ENCODE peak calls at places on chromosomes 11 and 22, in four cellular contexts. One of them, this sample, is unnamed.
A peak's percentile ranks its signal among the peaks of the same experiment; 100 is the strongest.

GRCh38 chr11:87454246-87454645 is 416.5 kb downstream of the TMEM135 start:
- DNase-seq in AG08395: no peak
- DNase-seq in NCI-H2029 treated with DMSO at 0.1 percent for 48 hours: no peak
- DNase-seq in NCI-H446: no peak
- DNase-seq in this sample: no peak

GRCh38 chr22:49855491-49855911 is 1.9 kb downstream of the ZBED4 start:
- DNase-seq in AG08395: no peak
- DNase-seq in NCI-H2029 treated with DMSO at 0.1 percent for 48 hours: no peak
- DNase-seq in NCI-H446: no peak
- DNase-seq in this sample: no peak

GRCh38 chr11:66641834-66642233 is 3.3 kb downstream of the RBM4 start:
- DNase-seq in AG08395: no peak
- DNase-seq in NCI-H2029 treated with DMSO at 0.1 percent for 48 hours: no peak
- DNase-seq in NCI-H446: no peak
- DNase-seq in this sample: peak; percentile 48

GRCh38 chr11:46916669-46917108 is 1.7 kb downstream of the LRP4 start:
- DNase-seq in AG08395: peak; percentile 84
- DNase-seq in NCI-H2029 treated with DMSO at 0.1 percent for 48 hours: no peak
- DNase-seq in NCI-H446: no peak
- DNase-seq in this sample: peak; percentile 48

GRCh38 chr11:94788396-94788795 is 20.2 kb downstream of the AMOTL1 start:
- DNase-seq in AG08395: peak; percentile 33
- DNase-seq in NCI-H2029 treated with DMSO at 0.1 percent for 48 hours: no peak
- DNase-seq in NCI-H446: no peak
- DNase-seq in this sample: no peak

GRCh38 chr11:44016546-44017442 is 31.0 kb upstream of the ACCSL start:
- DNase-seq in AG08395: peak; percentile 46
- DNase-seq in NCI-H2029 treated with DMSO at 0.1 percent for 48 hours: no peak
- DNase-seq in NCI-H446: no peak
- DNase-seq in this sample: no peak

GRCh38 chr11:75355051-75355450 is 3.6 kb upstream of the ARRB1 start:
- DNase-seq in AG08395: no peak
- DNase-seq in NCI-H2029 treated with DMSO at 0.1 percent for 48 hours: no peak
- DNase-seq in NCI-H446: no peak
- DNase-seq in this sample: no peak

GRCh38 chr11:88555018-88555828 is 217.7 kb upstream of the CTSC start:
- DNase-seq in AG08395: peak; percentile 86
- DNase-seq in NCI-H2029 treated with DMSO at 0.1 percent for 48 hours: no peak
- DNase-seq in NCI-H446: no peak
- DNase-seq in this sample: no peak

GRCh38 chr11:66723693-66724092 is 5.3 kb downstream of the SPTBN2 start:
- DNase-seq in AG08395: no peak
- DNase-seq in NCI-H2029 treated with DMSO at 0.1 percent for 48 hours: no peak
- DNase-seq in NCI-H446: no peak
- DNase-seq in this sample: no peak

GRCh38 chr22:28799125-28799833 is 1.1 kb downstream of the XBP1 start:
- DNase-seq in AG08395: peak; percentile 81
- DNase-seq in NCI-H2029 treated with DMSO at 0.1 percent for 48 hours: no peak
- DNase-seq in NCI-H446: peak; percentile 14
- DNase-seq in this sample: peak; percentile 40

GRCh38 chr11:63901660-63902059 is 15.3 kb downstream of the RCOR2 start:
- DNase-seq in AG08395: no peak
- DNase-seq in NCI-H2029 treated with DMSO at 0.1 percent for 48 hours: no peak
- DNase-seq in NCI-H446: no peak
- DNase-seq in this sample: no peak

GRCh38 chr11:64285885-64286800 is 495 bp downstream of the GPR137 start:
- DNase-seq in AG08395: no peak
- DNase-seq in NCI-H2029 treated with DMSO at 0.1 percent for 48 hours: peak; percentile 5
- DNase-seq in NCI-H446: no peak
- DNase-seq in this sample: peak; percentile 15

GRCh38 chr11:129067454-129067853 is 124.7 kb downstream of the ARHGAP32 start:
- DNase-seq in AG08395: no peak
- DNase-seq in NCI-H2029 treated with DMSO at 0.1 percent for 48 hours: no peak
- DNase-seq in NCI-H446: no peak
- DNase-seq in this sample: no peak

GRCh38 chr11:128021304-128022006 is 565.9 kb downstream of the ETS1 start:
- DNase-seq in AG08395: peak; percentile 35
- DNase-seq in NCI-H2029 treated with DMSO at 0.1 percent for 48 hours: no peak
- DNase-seq in NCI-H446: no peak
- DNase-seq in this sample: peak; percentile 22

GRCh38 chr22:45208993-45209838 is 31.5 kb downstream of the KIAA0930 start:
- DNase-seq in AG08395: peak; percentile 72
- DNase-seq in NCI-H2029 treated with DMSO at 0.1 percent for 48 hours: no peak
- DNase-seq in NCI-H446: no peak
- DNase-seq in this sample: no peak

GRCh38 chr11:116224154-116224888 is 548.5 kb downstream of the BUD13 start:
- DNase-seq in AG08395: peak; percentile 49
- DNase-seq in NCI-H2029 treated with DMSO at 0.1 percent for 48 hours: peak; percentile 23
- DNase-seq in NCI-H446: peak; percentile 50
- DNase-seq in this sample: peak; percentile 28

GRCh38 chr11:95378106-95378505 is 147.1 kb upstream of the SESN3 start:
- DNase-seq in AG08395: peak; percentile 6
- DNase-seq in NCI-H2029 treated with DMSO at 0.1 percent for 48 hours: no peak
- DNase-seq in NCI-H446: no peak
- DNase-seq in this sample: no peak

This sample was measured in DMS79 treated with DMSO at 0.1 percent for 48 hours.